ENCODE peak calls at places on chromosomes 13 and 19, in seven cellular contexts. One of them, this sample, is unnamed.

GRCh38 chr19:41595258-41595889 is 19.4 kb downstream of the CEACAM21 start:
- DNase-seq in tibial nerve: no peak
- DNase-seq in adrenal gland: peak
- DNase-seq in cardiac fibroblast: peak
- DNase-seq in fibroblast of pulmonary artery: peak
- DNase-seq in stomach: peak
- DNase-seq in left ventricle myocardium inferior: peak
- DNase-seq in this sample: peak

GRCh38 chr19:679418-680286 is 3.5 kb downstream of the FSTL3 start:
- DNase-seq in tibial nerve: peak
- DNase-seq in adrenal gland: peak
- DNase-seq in cardiac fibroblast: peak
- DNase-seq in fibroblast of pulmonary artery: peak
- DNase-seq in stomach: peak
- DNase-seq in left ventricle myocardium inferior: peak
- DNase-seq in this sample: peak

GRCh38 chr13:44758595-44759221 is 182.6 kb upstream of the TSC22D1 start:
- DNase-seq in tibial nerve: no peak
- DNase-seq in adrenal gland: no peak
- DNase-seq in cardiac fibroblast: peak
- DNase-seq in fibroblast of pulmonary artery: peak
- DNase-seq in stomach: no peak
- DNase-seq in left ventricle myocardium inferior: no peak
- DNase-seq in this sample: peak

GRCh38 chr13:94602467-94602866 is 810 bp downstream of the GPR180 start:
- DNase-seq in tibial nerve: no peak
- DNase-seq in adrenal gland: no peak
- DNase-seq in cardiac fibroblast: no peak
- DNase-seq in fibroblast of pulmonary artery: peak
- DNase-seq in stomach: no peak
- DNase-seq in left ventricle myocardium inferior: no peak
- DNase-seq in this sample: no peak

GRCh38 chr13:41384749-41385503 is 72.4 kb upstream of the RGCC start:
- DNase-seq in tibial nerve: no peak
- DNase-seq in adrenal gland: no peak
- DNase-seq in cardiac fibroblast: peak
- DNase-seq in fibroblast of pulmonary artery: peak
- DNase-seq in stomach: no peak
- DNase-seq in left ventricle myocardium inferior: no peak
- DNase-seq in this sample: peak

GRCh38 chr19:1568320-1569019 is at the start of gene MEX3D:
- DNase-seq in tibial nerve: peak
- DNase-seq in adrenal gland: peak
- DNase-seq in cardiac fibroblast: peak
- DNase-seq in fibroblast of pulmonary artery: peak
- DNase-seq in stomach: peak
- DNase-seq in left ventricle myocardium inferior: peak
- DNase-seq in this sample: peak

GRCh38 chr13:25939961-25940687 is 111.7 kb downstream of the SHISA2 start:
- DNase-seq in tibial nerve: no peak
- DNase-seq in adrenal gland: no peak
- DNase-seq in cardiac fibroblast: no peak
- DNase-seq in fibroblast of pulmonary artery: no peak
- DNase-seq in stomach: no peak
- DNase-seq in left ventricle myocardium inferior: no peak
- DNase-seq in this sample: no peak

GRCh38 chr13:30373727-30374126 is 48.6 kb upstream of the UBE2L5 start:
- DNase-seq in tibial nerve: no peak
- DNase-seq in adrenal gland: no peak
- DNase-seq in cardiac fibroblast: no peak
- DNase-seq in fibroblast of pulmonary artery: no peak
- DNase-seq in stomach: no peak
- DNase-seq in left ventricle myocardium inferior: no peak
- DNase-seq in this sample: no peak

GRCh38 chr13:44609137-44609536 is 33.0 kb upstream of the TSC22D1 start:
- DNase-seq in tibial nerve: no peak
- DNase-seq in adrenal gland: no peak
- DNase-seq in cardiac fibroblast: no peak
- DNase-seq in fibroblast of pulmonary artery: no peak
- DNase-seq in stomach: no peak
- DNase-seq in left ventricle myocardium inferior: no peak
- DNase-seq in this sample: no peak

GRCh38 chr13:49938921-49939320 is 2.8 kb upstream of the SPRYD7 start:
- DNase-seq in tibial nerve: no peak
- DNase-seq in adrenal gland: no peak
- DNase-seq in cardiac fibroblast: no peak
- DNase-seq in fibroblast of pulmonary artery: no peak
- DNase-seq in stomach: peak
- DNase-seq in left ventricle myocardium inferior: no peak
- DNase-seq in this sample: no peak

GRCh38 chr19:17194608-17195007 is 20.5 kb upstream of the USE1 start:
- DNase-seq in tibial nerve: no peak
- DNase-seq in adrenal gland: no peak
- DNase-seq in cardiac fibroblast: no peak
- DNase-seq in fibroblast of pulmonary artery: no peak
- DNase-seq in stomach: no peak
- DNase-seq in left ventricle myocardium inferior: no peak
- DNase-seq in this sample: no peak

DNA sequence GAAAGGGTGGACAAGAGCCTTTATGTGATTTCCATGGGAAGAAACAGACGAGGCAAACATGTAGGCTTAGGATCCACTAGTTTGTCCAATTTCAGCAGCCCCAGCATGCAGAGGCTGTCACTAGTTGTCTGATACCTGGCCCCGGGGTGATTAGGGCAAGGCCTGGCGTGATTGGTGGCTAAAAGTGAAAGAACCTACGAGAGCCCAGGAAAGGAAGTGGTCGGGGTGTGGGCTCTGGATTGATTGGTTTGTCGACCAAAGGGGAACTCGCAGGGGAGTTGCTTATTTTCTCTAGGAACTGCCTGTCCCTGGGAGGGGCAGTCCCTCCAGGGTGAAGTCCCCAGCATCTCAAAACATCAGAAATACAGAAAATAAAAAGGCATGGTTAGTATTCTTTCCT is 64.2 kb upstream of the UQCRFS1 start:
- DNase-seq in tibial nerve: no peak
- DNase-seq in adrenal gland: no peak
- DNase-seq in cardiac fibroblast: no peak
- DNase-seq in fibroblast of pulmonary artery: no peak
- DNase-seq in stomach: no peak
- DNase-seq in left ventricle myocardium inferior: no peak
- DNase-seq in this sample: no peak
- H3K4me3 ChIP-seq in tibial nerve: no peak
- H3K4me3 ChIP-seq in adrenal gland: no peak
- H3K4me3 ChIP-seq in cardiac fibroblast: no peak
- H3K4me3 ChIP-seq in fibroblast of pulmonary artery: no peak
- H3K4me3 ChIP-seq in stomach: no peak
- H3K4me3 ChIP-seq in left ventricle myocardium inferior: peak
- H3K4me3 ChIP-seq in this sample: no peak

GRCh38 chr13:59363950-59364349 is 799.8 kb downstream of the DIAPH3 start:
- DNase-seq in tibial nerve: no peak
- DNase-seq in adrenal gland: no peak
- DNase-seq in cardiac fibroblast: no peak
- DNase-seq in fibroblast of pulmonary artery: no peak
- DNase-seq in stomach: no peak
- DNase-seq in left ventricle myocardium inferior: no peak
- DNase-seq in this sample: no peak

GRCh38 chr13:59371229-59371628 is 792.5 kb downstream of the DIAPH3 start:
- DNase-seq in tibial nerve: no peak
- DNase-seq in adrenal gland: no peak
- DNase-seq in cardiac fibroblast: no peak
- DNase-seq in fibroblast of pulmonary artery: no peak
- DNase-seq in stomach: no peak
- DNase-seq in left ventricle myocardium inferior: no peak
- DNase-seq in this sample: no peak

GRCh38 chr13:59364508-59365187 is 799.1 kb downstream of the DIAPH3 start:
- DNase-seq in tibial nerve: no peak
- DNase-seq in adrenal gland: no peak
- DNase-seq in cardiac fibroblast: no peak
- DNase-seq in fibroblast of pulmonary artery: no peak
- DNase-seq in stomach: no peak
- DNase-seq in left ventricle myocardium inferior: no peak
- DNase-seq in this sample: no peak

GRCh38 chr13:59368652-59369051 is 795.1 kb downstream of the DIAPH3 start:
- DNase-seq in tibial nerve: no peak
- DNase-seq in adrenal gland: no peak
- DNase-seq in cardiac fibroblast: no peak
- DNase-seq in fibroblast of pulmonary artery: no peak
- DNase-seq in stomach: no peak
- DNase-seq in left ventricle myocardium inferior: no peak
- DNase-seq in this sample: no peak

DNA sequence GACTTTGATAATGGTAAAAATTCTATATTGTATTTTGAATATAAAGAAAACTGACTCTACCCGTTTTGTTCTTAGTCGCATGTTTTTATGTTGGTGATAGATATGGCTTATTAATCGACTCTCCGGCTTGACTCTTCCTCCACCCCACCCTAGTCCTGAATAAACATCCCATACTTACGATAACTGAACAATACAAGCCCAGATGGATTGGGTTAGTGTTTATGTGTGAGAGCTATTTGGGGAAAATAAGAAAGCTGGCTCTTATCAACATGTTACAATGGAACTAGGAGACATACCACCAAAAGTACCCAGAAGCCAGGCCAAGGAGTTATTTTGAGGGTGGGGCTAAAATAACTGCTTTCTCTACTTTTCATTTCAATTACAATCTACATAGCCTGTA is 796.3 kb downstream of the DIAPH3 start:
- DNase-seq in tibial nerve: no peak
- DNase-seq in adrenal gland: no peak
- DNase-seq in cardiac fibroblast: no peak
- DNase-seq in fibroblast of pulmonary artery: no peak
- DNase-seq in stomach: no peak
- DNase-seq in left ventricle myocardium inferior: no peak
- DNase-seq in this sample: no peak
- TF ChIP-seq CTCF in tibial nerve: no peak
- TF ChIP-seq CTCF in adrenal gland: no peak
- TF ChIP-seq CTCF in cardiac fibroblast: no peak
- TF ChIP-seq CTCF in fibroblast of pulmonary artery: no peak
- TF ChIP-seq CTCF in stomach: no peak
- TF ChIP-seq CTCF in left ventricle myocardium inferior: no peak
- TF ChIP-seq CTCF in this sample: no peak

GRCh38 chr19:45154064-45154827 is 6.5 kb downstream of the NKPD1 start:
- DNase-seq in tibial nerve: no peak
- DNase-seq in adrenal gland: peak
- DNase-seq in cardiac fibroblast: peak
- DNase-seq in fibroblast of pulmonary artery: peak
- DNase-seq in stomach: no peak
- DNase-seq in left ventricle myocardium inferior: no peak
- DNase-seq in this sample: peak
- H3K4me3 ChIP-seq in tibial nerve: peak
- H3K4me3 ChIP-seq in adrenal gland: peak
- H3K4me3 ChIP-seq in cardiac fibroblast: peak
- H3K4me3 ChIP-seq in fibroblast of pulmonary artery: no peak
- H3K4me3 ChIP-seq in stomach: no peak
- H3K4me3 ChIP-seq in left ventricle myocardium inferior: peak
- H3K4me3 ChIP-seq in this sample: no peak

GRCh38 chr13:48074006-48074405 is 20.9 kb downstream of the MED4 start:
- DNase-seq in tibial nerve: no peak
- DNase-seq in adrenal gland: no peak
- DNase-seq in cardiac fibroblast: no peak
- DNase-seq in fibroblast of pulmonary artery: no peak
- DNase-seq in stomach: no peak
- DNase-seq in left ventricle myocardium inferior: no peak
- DNase-seq in this sample: no peak

GRCh38 chr13:48081739-48082138 is 13.2 kb downstream of the MED4 start:
- DNase-seq in tibial nerve: no peak
- DNase-seq in adrenal gland: no peak
- DNase-seq in cardiac fibroblast: no peak
- DNase-seq in fibroblast of pulmonary artery: no peak
- DNase-seq in stomach: no peak
- DNase-seq in left ventricle myocardium inferior: no peak
- DNase-seq in this sample: no peak

GRCh38 chr13:48072304-48072703 is 22.6 kb downstream of the MED4 start:
- DNase-seq in tibial nerve: no peak
- DNase-seq in adrenal gland: no peak
- DNase-seq in cardiac fibroblast: no peak
- DNase-seq in fibroblast of pulmonary artery: no peak
- DNase-seq in stomach: no peak
- DNase-seq in left ventricle myocardium inferior: no peak
- DNase-seq in this sample: no peak

GRCh38 chr13:48072787-48073186 is 22.1 kb downstream of the MED4 start:
- DNase-seq in tibial nerve: no peak
- DNase-seq in adrenal gland: no peak
- DNase-seq in cardiac fibroblast: no peak
- DNase-seq in fibroblast of pulmonary artery: no peak
- DNase-seq in stomach: no peak
- DNase-seq in left ventricle myocardium inferior: no peak
- DNase-seq in this sample: no peak

GRCh38 chr13:48078251-48078656 is 16.6 kb downstream of the MED4 start:
- DNase-seq in tibial nerve: no peak
- DNase-seq in adrenal gland: no peak
- DNase-seq in cardiac fibroblast: peak
- DNase-seq in fibroblast of pulmonary artery: peak
- DNase-seq in stomach: no peak
- DNase-seq in left ventricle myocardium inferior: no peak
- DNase-seq in this sample: no peak
- TF ChIP-seq CTCF in tibial nerve: no peak
- TF ChIP-seq CTCF in adrenal gland: no peak
- TF ChIP-seq CTCF in cardiac fibroblast: peak
- TF ChIP-seq CTCF in fibroblast of pulmonary artery: peak
- TF ChIP-seq CTCF in stomach: no peak
- TF ChIP-seq CTCF in left ventricle myocardium inferior: peak
- TF ChIP-seq CTCF in this sample: peak

DNA sequence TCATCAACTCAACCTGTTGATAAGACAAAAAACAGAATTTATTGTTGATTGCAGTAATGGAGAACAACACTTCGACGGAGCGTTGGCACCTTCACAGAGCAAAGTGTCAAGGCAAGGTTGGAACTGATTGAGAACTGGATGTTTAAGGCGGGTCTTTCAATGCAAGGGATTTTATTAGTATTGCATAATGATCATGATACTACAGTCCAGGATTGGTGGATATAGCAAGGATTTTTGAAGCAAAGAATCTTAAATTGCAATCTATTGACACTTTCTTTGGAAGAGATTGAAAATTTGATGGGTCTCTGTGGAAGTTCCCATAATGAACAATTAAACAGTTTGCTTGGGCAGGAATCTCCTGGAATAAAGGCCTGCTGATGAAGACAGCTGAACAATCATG is 632 bp upstream of the ZNF235 start:
- DNase-seq in tibial nerve: no peak
- DNase-seq in adrenal gland: no peak
- DNase-seq in cardiac fibroblast: no peak
- DNase-seq in fibroblast of pulmonary artery: no peak
- DNase-seq in stomach: no peak
- DNase-seq in left ventricle myocardium inferior: no peak
- DNase-seq in this sample: no peak
- H3K4me3 ChIP-seq in tibial nerve: peak
- H3K4me3 ChIP-seq in adrenal gland: peak
- H3K4me3 ChIP-seq in cardiac fibroblast: peak
- H3K4me3 ChIP-seq in fibroblast of pulmonary artery: peak
- H3K4me3 ChIP-seq in stomach: peak
- H3K4me3 ChIP-seq in left ventricle myocardium inferior: peak
- H3K4me3 ChIP-seq in this sample: peak

GRCh38 chr19:4455742-4456565 is 1.6 kb downstream of the UBXN6 start:
- DNase-seq in tibial nerve: peak
- DNase-seq in adrenal gland: peak
- DNase-seq in cardiac fibroblast: peak
- DNase-seq in fibroblast of pulmonary artery: peak
- DNase-seq in stomach: no peak
- DNase-seq in left ventricle myocardium inferior: peak
- DNase-seq in this sample: peak
- TF ChIP-seq CTCF in tibial nerve: no peak
- TF ChIP-seq CTCF in adrenal gland: no peak
- TF ChIP-seq CTCF in cardiac fibroblast: peak
- TF ChIP-seq CTCF in fibroblast of pulmonary artery: no peak
- TF ChIP-seq CTCF in stomach: no peak
- TF ChIP-seq CTCF in left ventricle myocardium inferior: no peak
- TF ChIP-seq CTCF in this sample: no peak